ENCODE peak calls at places on chromosomes 7 and 10, in six cellular contexts. H is thyroid gland, N is stomach, D is HCT116, E is IMR-90, F is body of pancreas. J is an unnamed sample.
A peak's percentile ranks its signal among the peaks of the same experiment; 100 is the strongest.

GRCh38 chr10:67903581-67903980 is 19.1 kb downstream of the SIRT1 start:
- DNase-seq in H (no peak), N (no peak), D (no peak), E (no peak), F (no peak), J (no peak)

GRCh38 chr10:100341953-100342626 is 4.9 kb upstream of the SCD start:
- DNase-seq in H (peak; percentile 27), N (peak; percentile 55), D (peak; percentile 64), E (peak; percentile 60), F (peak; percentile 55), J (peak; percentile 72)

GRCh38 chr10:59240581-59241183 is 64.2 kb downstream of the PHYHIPL start:
- DNase-seq in H (no peak), N (no peak), D (peak; percentile 27), E (peak; percentile 55), F (peak; percentile 18), J (peak; percentile 32)

GRCh38 chr10:49598986-49599385 is 11.1 kb upstream of the SLC18A3 start:
- DNase-seq in H (no peak), N (no peak), D (no peak), E (peak; percentile 4), F (no peak), J (no peak)

GRCh38 chr7:15783971-15784693 is 97.6 kb upstream of the MEOX2 start:
- DNase-seq in H (no peak), N (no peak), D (no peak), E (no peak), F (no peak), J (no peak)

GRCh38 chr10:133419211-133419950 is 5.0 kb downstream of the SPRN start:
- DNase-seq in H (no peak), N (no peak), D (no peak), E (no peak), F (no peak), J (no peak)

GRCh38 chr7:74015670-74016069 is 12.3 kb upstream of the ELN start:
- DNase-seq in H (no peak), N (no peak), D (no peak), E (no peak), F (no peak), J (no peak)

GRCh38 chr7:142391191-142391992 is 133.5 kb upstream of the PRSS58 start:
- DNase-seq in H (peak; percentile 15), N (no peak), D (peak; percentile 23), E (peak; percentile 15), F (no peak), J (peak; percentile 22)

GRCh38 chr10:87842220-87842641 is 21.1 kb downstream of the KLLN start:
- DNase-seq in H (no peak), N (peak; percentile 40), D (peak; percentile 81), E (peak; percentile 48), F (no peak), J (peak; percentile 20)

GRCh38 chr7:117112640-117113039 is 159.3 kb downstream of the ST7 start:
- DNase-seq in H (no peak), N (no peak), D (no peak), E (no peak), F (no peak), J (no peak)

GRCh38 chr7:2029211-2029905 is 203.4 kb downstream of the MAD1L1 start:
- DNase-seq in H (no peak), N (no peak), D (no peak), E (no peak), F (no peak), J (no peak)
- TF ChIP-seq POLR2A in H (no peak), N (no peak), D (no peak), E (no peak), F (no peak), J (no peak)

DNA sequence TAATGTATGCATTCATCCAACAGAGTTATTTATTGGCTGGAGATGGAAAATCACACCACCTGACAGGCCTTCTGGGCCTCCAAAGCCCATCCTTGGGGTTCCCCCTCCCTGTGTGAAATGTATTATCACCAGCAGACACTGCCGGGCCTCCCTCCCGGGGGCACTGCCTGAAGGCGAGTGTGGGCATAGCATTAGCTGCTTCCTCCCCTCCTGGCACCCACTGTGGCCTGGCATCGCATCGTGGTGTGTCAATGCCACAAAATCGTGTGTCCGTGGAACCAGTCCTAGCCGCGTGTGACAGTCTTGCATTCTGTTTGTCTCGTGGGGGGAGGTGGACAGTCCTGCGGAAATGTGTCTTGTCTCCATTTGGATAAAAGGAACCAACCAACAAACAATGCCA is 15.3 kb downstream of the TACR2 start:
- DNase-seq in H (no peak), N (no peak), D (no peak), E (no peak), F (no peak), J (no peak)
- TF ChIP-seq POLR2A in H (no peak), N (no peak), D (no peak), E (no peak), F (no peak), J (no peak)

DNA sequence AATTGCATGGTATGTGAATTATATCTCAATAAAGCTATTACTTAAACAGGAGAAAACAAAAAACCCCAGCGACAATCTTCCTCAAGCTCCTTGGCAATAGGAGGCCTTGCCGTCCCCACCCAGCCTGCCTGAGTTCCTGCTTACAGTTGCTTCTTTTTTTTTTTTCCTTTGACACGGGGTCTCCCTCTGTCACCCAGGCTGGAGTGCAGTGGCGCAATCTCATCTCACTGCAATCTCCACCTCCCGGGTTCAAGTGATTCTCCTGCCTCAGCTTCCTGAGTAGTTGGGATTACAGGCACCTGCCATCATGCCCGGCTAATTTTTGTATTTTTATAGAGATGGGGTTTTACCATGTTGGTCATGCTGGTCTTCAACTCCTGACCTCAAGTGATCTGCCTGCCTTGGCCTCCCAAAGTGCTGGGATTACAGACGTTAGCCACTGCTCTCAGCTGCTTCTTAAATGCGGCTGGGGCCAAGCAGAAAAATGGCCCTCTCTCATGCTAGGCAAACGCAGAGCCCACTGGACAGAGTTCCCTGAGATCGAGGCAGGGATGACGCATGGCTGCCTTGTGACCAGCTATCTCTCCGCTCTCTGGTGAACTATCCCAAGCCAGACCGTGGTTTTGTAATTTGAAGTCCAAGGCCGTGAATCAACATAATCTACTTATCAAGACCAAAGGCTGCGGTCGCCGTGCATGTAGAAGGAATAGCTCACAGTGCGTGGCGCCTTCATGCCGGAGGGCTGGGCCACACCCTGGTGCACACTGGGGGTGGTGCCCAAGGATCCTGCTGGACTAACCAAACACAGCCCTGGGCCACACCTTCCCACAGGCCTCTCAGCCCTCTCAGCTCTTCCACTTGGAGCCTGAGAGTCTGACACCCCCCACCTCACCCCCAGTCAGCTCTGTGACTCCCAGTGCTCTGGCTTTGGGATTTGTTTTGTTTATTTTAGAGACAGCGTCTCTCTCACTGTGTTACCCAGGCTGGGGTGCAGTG is 88.2 kb upstream of the CUX1 start:
- DNase-seq in H (peak; percentile 77), N (peak; percentile 84), D (peak; percentile 93), E (peak; percentile 97), F (no peak), J (peak; percentile 47)
- TF ChIP-seq POLR2A in H (no peak), N (no peak), D (peak; percentile 47), E (no peak), F (no peak), J (no peak)

GRCh38 chr7:100586266-100587025 is at the start of gene FBXO24:
- DNase-seq in H (peak; percentile 100), N (peak; percentile 99), D (peak; percentile 99), E (peak; percentile 100), F (peak; percentile 99), J (peak; percentile 100)
- TF ChIP-seq POLR2A in H (no peak), N (no peak), D (no peak), E (no peak), F (no peak), J (peak; percentile 89)

DNA sequence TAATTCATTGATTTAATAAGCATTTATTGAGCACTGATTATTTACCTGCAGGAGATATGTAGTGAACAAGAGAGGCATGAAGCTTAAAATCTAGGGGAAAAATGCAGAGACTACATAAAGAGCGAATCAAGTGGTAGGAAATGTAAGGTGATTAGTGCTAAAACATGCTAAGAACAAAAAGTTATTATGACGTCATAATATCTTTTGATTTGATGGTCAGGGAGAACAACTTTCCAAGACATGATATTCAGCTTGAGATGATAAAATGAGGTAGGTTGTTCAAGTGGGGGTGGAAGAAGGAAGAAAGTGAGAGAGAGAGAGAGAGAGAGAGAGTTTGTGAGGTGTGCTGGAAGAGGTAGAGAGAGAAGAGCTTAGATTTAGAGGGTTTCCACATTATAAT is 317.7 kb downstream of the NRG3 start:
- DNase-seq in H (no peak), N (no peak), D (no peak), E (no peak), F (no peak), J (no peak)
- TF ChIP-seq POLR2A in H (no peak), N (no peak), D (no peak), E (no peak), F (no peak), J (no peak)

DNA sequence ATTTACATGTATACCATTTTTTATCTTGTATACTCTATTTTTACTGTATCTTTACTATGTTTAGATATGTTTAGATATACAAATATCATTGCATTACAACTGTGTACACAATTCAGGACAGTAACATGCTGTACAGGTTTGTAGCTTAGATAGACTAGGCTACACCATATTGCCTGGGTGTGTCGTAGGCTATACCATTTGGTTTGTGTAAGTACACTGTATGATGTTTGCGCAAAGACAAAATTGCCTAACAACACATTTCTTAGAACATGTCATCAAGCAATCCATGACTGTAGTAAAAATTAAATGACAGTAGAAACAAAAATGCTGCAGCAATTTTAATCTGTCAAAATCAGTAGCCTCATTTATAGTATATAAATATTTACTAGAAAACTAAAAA is 812.2 kb downstream of the GRM8 start:
- DNase-seq in H (no peak), N (no peak), D (no peak), E (no peak), F (no peak), J (no peak)
- TF ChIP-seq POLR2A in H (no peak), N (no peak), D (no peak), E (no peak), F (no peak), J (no peak)

GRCh38 chr10:34281661-34282060 is 533.4 kb downstream of the PARD3 start:
- DNase-seq in H (no peak), N (no peak), D (no peak), E (no peak), F (no peak), J (no peak)
- TF ChIP-seq POLR2A in H (no peak), N (no peak), D (no peak), E (no peak), F (no peak), J (no peak)

GRCh38 chr10:93126484-93127052 is 52.9 kb downstream of the CYP26A1 start:
- DNase-seq in H (no peak), N (no peak), D (peak; percentile 39), E (no peak), F (no peak), J (peak; percentile 19)

GRCh38 chr10:93121311-93121710 is 47.6 kb downstream of the CYP26A1 start:
- DNase-seq in H (no peak), N (no peak), D (no peak), E (no peak), F (no peak), J (no peak)

GRCh38 chr10:93123766-93124165 is 50.1 kb downstream of the CYP26A1 start:
- DNase-seq in H (no peak), N (no peak), D (no peak), E (no peak), F (no peak), J (no peak)

GRCh38 chr10:93124580-93125318 is 51.1 kb downstream of the CYP26A1 start:
- DNase-seq in H (no peak), N (no peak), D (no peak), E (no peak), F (no peak), J (no peak)
- TF ChIP-seq POLR2A in H (no peak), N (no peak), D (no peak), E (no peak), F (no peak), J (no peak)

J was measured in erythroblast.